ENCODE peak calls at places on chromosomes 13 and 19, in ten cellular contexts. O, T, A, L, H, K, J, V, W and B are unnamed samples.

GRCh38 chr13:92196566-92197256 is 798.3 kb downstream of the GPC5 start:
- DNase-seq in H (no peak), L (no peak), A (no peak), W (no peak), J (no peak), K (no peak), O (peak; percentile 31), T (no peak), V (no peak), B (no peak)

GRCh38 chr19:58392945-58393724 is 2.3 kb upstream of the RNF225 start:
- DNase-seq in H (no peak), K (no peak), L (no peak), T (no peak), O (no peak), J (peak; percentile 64), A (no peak), W (no peak), V (no peak), B (no peak)

GRCh38 chr19:30649934-30650614 is 277.9 kb downstream of the ZNF536 start:
- DNase-seq in T (no peak), H (no peak), O (peak; percentile 61), A (peak; percentile 42), J (no peak), V (peak; percentile 38), L (no peak), W (peak; percentile 51), K (no peak), B (peak; percentile 70)

GRCh38 chr13:44259045-44260042 is 114.3 kb upstream of the SERP2 start:
- DNase-seq in H (no peak), T (peak; percentile 48), L (peak; percentile 60), J (no peak), K (no peak), A (no peak), W (peak; percentile 74), V (peak; percentile 49), O (peak; percentile 65), B (peak; percentile 47)

GRCh38 chr13:110070511-110071120 is 236.3 kb downstream of the COL4A1 start:
- DNase-seq in L (no peak), K (no peak), W (peak; percentile 91), H (no peak), O (peak; percentile 53), A (peak; percentile 43), T (no peak), J (no peak), V (no peak), B (peak; percentile 82)

GRCh38 chr13:83265279-83265678 is 617.0 kb downstream of the SLITRK1 start:
- DNase-seq in K (no peak), V (no peak), A (no peak), W (no peak), T (no peak), J (no peak), O (no peak), H (no peak), L (no peak), B (no peak)

GRCh38 chr13:19153782-19154450 is 27.7 kb downstream of the TUBA3C start:
- DNase-seq in A (no peak), W (no peak), L (no peak), T (no peak), V (no peak), H (no peak), J (peak; percentile 37), O (no peak), K (no peak), B (peak; percentile 0)

GRCh38 chr13:99991806-99992242 is 10.2 kb downstream of the ZIC2 start:
- DNase-seq in W (no peak), V (no peak), J (peak; percentile 59), H (no peak), K (no peak), T (no peak), O (no peak), L (no peak), A (no peak), B (no peak)

GRCh38 chr13:67792151-67792665 is 562.1 kb upstream of the PCDH9 start:
- DNase-seq in V (no peak), O (no peak), W (no peak), H (no peak), L (no peak), T (no peak), K (no peak), J (no peak), A (no peak), B (no peak)

GRCh38 chr19:55467236-55468053 is 2.9 kb upstream of the C19orf85 start:
- DNase-seq in O (peak; percentile 89), L (peak; percentile 63), A (no peak), V (peak; percentile 76), K (no peak), W (no peak), T (peak; percentile 75), J (peak; percentile 95), H (peak; percentile 69), B (peak; percentile 81)

GRCh38 chr13:50129923-50130685 is 114.9 kb downstream of the KCNRG start:
- DNase-seq in J (peak; percentile 88), A (no peak), V (peak; percentile 29), T (peak; percentile 48), L (no peak), W (no peak), O (peak; percentile 59), H (peak; percentile 37), K (no peak), B (peak; percentile 78)

GRCh38 chr19:5006201-5006600 is 37.3 kb downstream of the KDM4B start:
- DNase-seq in K (no peak), J (no peak), W (no peak), O (peak; percentile 56), H (no peak), V (no peak), A (no peak), T (no peak), L (no peak), B (peak; percentile 63)

GRCh38 chr13:51006067-51006800 is 96.6 kb downstream of the RNASEH2B start:
- DNase-seq in O (peak; percentile 31), L (no peak), W (no peak), T (no peak), K (no peak), A (no peak), V (peak; percentile 18), H (no peak), J (no peak), B (peak; percentile 65)

GRCh38 chr13:81987159-81987558 is 1646.2 kb upstream of the SPRY2 start:
- DNase-seq in V (no peak), T (no peak), L (no peak), K (no peak), O (no peak), A (no peak), W (peak; percentile 3), H (no peak), J (no peak), B (no peak)

GRCh38 chr13:75803982-75804381 is 167.9 kb downstream of the LMO7 start:
- DNase-seq in L (no peak), H (no peak), J (no peak), O (peak; percentile 28), K (no peak), V (no peak), W (no peak), T (no peak), A (no peak), B (no peak)
- H3K4me3 ChIP-seq in L (no peak overlapping the region), H (peak overlapping the region; percentile 67), J (no peak overlapping the region), O (no peak overlapping the region), K (no peak overlapping the region), V (no peak overlapping the region), W (no peak overlapping the region), T (no peak overlapping the region), A (no peak overlapping the region), B (no peak overlapping the region)

DNA sequence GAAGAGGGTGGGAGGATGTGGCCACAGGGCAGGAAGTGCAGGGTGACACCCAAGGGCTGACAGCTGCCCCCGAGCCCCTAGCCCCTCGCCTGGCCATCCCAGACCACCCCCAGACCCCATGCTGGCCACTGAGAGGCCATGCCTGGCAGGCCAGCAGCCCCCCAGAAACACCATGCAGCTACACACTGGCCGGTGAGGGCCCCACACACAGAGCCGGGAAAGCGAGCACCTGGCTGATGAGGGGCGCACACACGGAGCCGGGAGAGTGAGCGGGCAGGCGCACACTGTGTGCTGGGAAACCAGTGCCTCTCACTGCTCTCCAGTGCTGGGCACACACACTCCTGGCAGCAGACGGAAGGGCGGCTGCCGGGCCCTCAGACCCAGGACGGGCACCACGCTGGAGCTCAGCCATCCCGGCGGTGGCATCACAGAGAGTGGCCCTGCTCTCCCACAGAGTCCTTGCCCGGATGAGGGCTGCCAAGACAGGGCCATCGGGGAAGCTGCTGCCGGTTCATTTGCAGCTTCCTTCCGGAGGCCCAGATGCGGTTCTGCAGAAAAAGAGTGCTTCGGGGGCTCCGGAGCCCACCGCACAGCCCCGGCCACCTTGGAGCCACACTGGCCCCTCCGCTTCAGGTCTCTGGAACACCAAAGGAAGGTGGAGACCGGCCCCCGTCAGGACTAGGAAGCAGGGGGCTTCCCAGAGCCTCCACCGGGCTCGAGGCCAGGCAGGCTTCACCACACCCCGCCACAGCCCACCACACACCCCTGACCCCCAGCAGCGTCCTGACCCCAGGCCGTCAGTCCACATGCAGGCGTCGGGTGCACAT is 76.4 kb downstream of the SPACA7 start:
- DNase-seq in L (peak; percentile 17), A (no peak), O (no peak), W (no peak), V (no peak), T (no peak), H (no peak), J (peak; percentile 66), K (no peak), B (no peak)
- H3K4me3 ChIP-seq in L (no peak overlapping the region), A (no peak overlapping the region), O (no peak overlapping the region), W (no peak overlapping the region), V (no peak overlapping the region), T (no peak overlapping the region), H (no peak overlapping the region), J (no peak overlapping the region), K (no peak overlapping the region), B (no peak overlapping the region)

GRCh38 chr19:43648633-43649032 is 9.0 kb upstream of the CADM4 start:
- DNase-seq in A (no peak), K (no peak), H (no peak), O (no peak), W (no peak), T (no peak), V (no peak), J (no peak), L (no peak), B (no peak)

GRCh38 chr19:43649514-43649913 is 9.9 kb upstream of the CADM4 start:
- DNase-seq in W (no peak), J (no peak), L (no peak), K (no peak), T (no peak), O (no peak), V (no peak), A (no peak), H (no peak), B (no peak)

GRCh38 chr19:43652546-43652874 is 12.9 kb upstream of the CADM4 start:
- DNase-seq in V (no peak), J (no peak), T (no peak), W (no peak), K (no peak), A (no peak), O (no peak), H (no peak), L (no peak), B (no peak)

GRCh38 chr19:43656436-43656835 is 13.5 kb downstream of the PLAUR start:
- DNase-seq in O (no peak), L (no peak), V (no peak), K (no peak), A (no peak), H (no peak), J (no peak), W (no peak), T (no peak), B (no peak)

GRCh38 chr19:43651758-43652545 is 12.3 kb upstream of the CADM4 start:
- DNase-seq in J (no peak), H (no peak), V (peak; percentile 76), L (peak; percentile 59), W (peak; percentile 53), K (peak; percentile 71), T (peak; percentile 65), O (peak; percentile 79), A (peak; percentile 47), B (peak; percentile 78)
- H3K4me3 ChIP-seq in J (no peak overlapping the region), H (no peak overlapping the region), V (no peak overlapping the region), L (no peak overlapping the region), W (no peak overlapping the region), K (peak overlapping the region; percentile 21), T (no peak overlapping the region), O (no peak overlapping the region), A (no peak overlapping the region), B (no peak overlapping the region)

GRCh38 chr19:3975637-3976087 is 4.8 kb upstream of the DAPK3 start:
- DNase-seq in V (no peak), W (no peak), A (no peak), H (no peak), T (no peak), L (no peak), K (no peak), O (no peak), J (no peak), B (peak; percentile 36)
- H3K4me3 ChIP-seq in V (no peak overlapping the region), W (no peak overlapping the region), A (no peak overlapping the region), H (no peak overlapping the region), T (no peak overlapping the region), L (no peak overlapping the region), K (no peak overlapping the region), O (no peak overlapping the region), J (no peak overlapping the region), B (no peak overlapping the region)